ENCODE peak calls at places on chromosomes 4 and X, in six cellular contexts. A is stomach, N is tibial nerve, O is transverse colon, Z is suprapubic skin, D is SK-N-SH. F is an unnamed sample.

GRCh38 chr4:112664611-112665010 is 27.7 kb downstream of the LARP7 start:
- DNase-seq in A (no peak), Z (no peak), N (no peak), O (no peak), D (no peak), F (no peak)

GRCh38 chr4:24885342-24885741 is 27.5 kb downstream of the CCDC149 start:
- DNase-seq in D (no peak), N (no peak), A (no peak), O (no peak), Z (no peak), F (no peak)

GRCh38 chr4:136864580-136865185 is 667.6 kb downstream of the PCDH18 start:
- DNase-seq in Z (no peak), A (no peak), N (peak; percentile 78), O (peak; percentile 8), D (peak; percentile 36), F (peak; percentile 24)

GRCh38 chr4:1090036-1090435 is 23.3 kb downstream of the RNF212 start:
- DNase-seq in N (no peak), A (no peak), D (no peak), Z (peak; percentile 66), O (no peak), F (no peak)

GRCh38 chr4:76430519-76431388 is 4.3 kb upstream of the SHROOM3 start:
- DNase-seq in A (no peak), O (no peak), Z (no peak), D (peak; percentile 67), N (peak; percentile 33), F (no peak)

GRCh38 chr4:105620640-105621323 is 68.4 kb downstream of the ARHGEF38 start:
- DNase-seq in Z (no peak), D (no peak), N (no peak), O (no peak), A (no peak), F (no peak)

GRCh38 chr4:57148177-57148576 is 38.0 kb upstream of the IGFBP7 start:
- DNase-seq in N (no peak), A (no peak), D (no peak), O (no peak), Z (no peak), F (no peak)

GRCh38 chr4:174999407-174999806 is 81.2 kb downstream of the ADAM29 start:
- DNase-seq in N (no peak), Z (no peak), O (no peak), D (no peak), A (no peak), F (no peak)

GRCh38 chrX:48021026-48021900 is 14.5 kb downstream of the SPACA5 start:
- DNase-seq in N (peak; percentile 71), D (peak; percentile 86), O (peak; percentile 81), Z (no peak), A (peak; percentile 70), F (peak; percentile 62)

GRCh38 chrX:143298663-143299241 is 218.5 kb downstream of the SPANXN3 start:
- DNase-seq in D (no peak), N (no peak), A (no peak), Z (no peak), O (no peak), F (no peak)

GRCh38 chr4:10115657-10116624 is 658 bp downstream of the WDR1 start:
- DNase-seq in N (no peak), O (peak; percentile 87), Z (no peak), D (peak; percentile 74), A (peak; percentile 75), F (peak; percentile 23)

GRCh38 chrX:87518504-87518903 is 902 bp downstream of the KLHL4 start:
- DNase-seq in A (no peak), O (no peak), Z (no peak), N (no peak), D (no peak), F (no peak)

GRCh38 chr4:36006226-36006625 is 238.1 kb downstream of the ARAP2 start:
- DNase-seq in N (no peak), O (no peak), Z (no peak), D (no peak), A (no peak), F (no peak)

GRCh38 chrX:113133316-113133715 is 292.7 kb upstream of the AMOT start:
- DNase-seq in N (no peak), D (no peak), O (no peak), Z (no peak), A (no peak), F (no peak)

GRCh38 chrX:41333994-41334865 is at the start of gene DDX3X:
- DNase-seq in N (peak; percentile 73), Z (peak; percentile 87), O (peak; percentile 93), A (peak; percentile 92), D (peak; percentile 94), F (peak; percentile 44)

GRCh38 chrX:101507986-101508385 is 22.7 kb downstream of the ARMCX4 start:
- DNase-seq in O (no peak), Z (no peak), A (no peak), N (no peak), D (no peak), F (no peak)

GRCh38 chr4:152323221-152323620 is 212.7 kb downstream of the FBXW7 start:
- DNase-seq in A (no peak), N (no peak), Z (no peak), D (no peak), O (no peak), F (no peak)

GRCh38 chr4:152327606-152328453 is 208.1 kb downstream of the FBXW7 start:
- DNase-seq in D (no peak), O (no peak), A (no peak), Z (no peak), N (no peak), F (no peak)

GRCh38 chr4:152325831-152326230 is 210.1 kb downstream of the FBXW7 start:
- DNase-seq in D (no peak), A (no peak), Z (no peak), O (no peak), N (no peak), F (no peak)

GRCh38 chr4:152328595-152328994 is 207.3 kb downstream of the FBXW7 start:
- DNase-seq in N (no peak), A (no peak), O (no peak), D (no peak), Z (no peak), F (no peak)
- TF ChIP-seq EP300 in N (no peak), A (no peak), O (no peak), D (no peak), Z (no peak), F (no peak)

GRCh38 chr4:48623182-48623780 is 133.2 kb downstream of the ZAR1 start:
- DNase-seq in O (no peak), A (no peak), Z (no peak), N (no peak), D (no peak), F (no peak)
- TF ChIP-seq EP300 in O (no peak), A (no peak), Z (no peak), N (no peak), D (no peak), F (no peak)

GRCh38 chr4:141810038-141810701 is 173.8 kb downstream of the IL15 start:
- DNase-seq in N (no peak), O (no peak), Z (no peak), D (no peak), A (no peak), F (no peak)
- TF ChIP-seq EP300 in N (no peak), O (no peak), Z (no peak), D (no peak), A (no peak), F (no peak)

DNA sequence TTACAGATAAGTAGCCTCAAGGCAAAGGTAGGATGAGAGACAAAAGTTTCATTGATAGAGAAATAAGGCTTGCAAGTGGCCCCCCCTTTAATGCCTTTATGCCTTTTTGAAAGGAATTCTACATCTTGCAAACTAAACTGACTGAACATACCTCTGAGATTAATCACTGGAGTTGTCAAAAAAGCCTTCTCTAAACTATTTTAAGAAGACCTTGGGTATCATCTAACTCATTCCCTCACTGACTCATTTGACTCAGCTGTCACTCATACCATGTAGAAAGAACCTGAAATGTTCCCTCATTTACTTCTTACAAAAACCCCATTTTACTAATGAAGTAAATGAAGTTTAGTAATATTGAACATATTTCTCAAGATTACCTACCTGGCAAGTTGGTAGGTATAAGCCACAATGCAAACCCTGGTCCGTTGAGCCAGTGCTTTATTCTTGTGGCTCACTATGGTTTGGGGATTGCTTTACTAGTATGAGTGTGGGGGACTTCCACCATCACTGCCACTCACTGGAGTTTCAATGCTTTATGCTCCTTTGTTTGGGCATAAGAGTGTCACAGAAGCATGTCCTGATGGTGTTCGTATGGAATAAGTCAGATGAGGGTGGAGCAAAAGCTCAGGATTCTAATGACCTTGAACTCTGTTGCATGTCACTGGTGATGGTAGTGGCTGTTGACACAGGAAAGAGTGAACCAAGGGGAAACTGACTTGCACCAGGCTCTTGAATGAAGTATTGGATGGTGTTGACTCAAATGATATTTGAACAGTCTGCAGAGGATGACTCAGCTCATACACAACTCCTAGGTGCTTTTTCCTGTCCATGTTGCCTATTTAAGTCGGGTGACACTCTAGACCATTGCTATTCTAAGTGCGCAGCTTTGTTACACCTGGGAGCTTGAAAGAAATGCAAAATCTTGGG is 305.5 kb upstream of the EMCN start:
- DNase-seq in O (no peak), Z (no peak), A (no peak), D (no peak), N (no peak), F (peak; percentile 68)
- TF ChIP-seq EP300 in O (no peak), Z (no peak), A (no peak), D (peak; percentile 42), N (no peak), F (no peak)

DNA sequence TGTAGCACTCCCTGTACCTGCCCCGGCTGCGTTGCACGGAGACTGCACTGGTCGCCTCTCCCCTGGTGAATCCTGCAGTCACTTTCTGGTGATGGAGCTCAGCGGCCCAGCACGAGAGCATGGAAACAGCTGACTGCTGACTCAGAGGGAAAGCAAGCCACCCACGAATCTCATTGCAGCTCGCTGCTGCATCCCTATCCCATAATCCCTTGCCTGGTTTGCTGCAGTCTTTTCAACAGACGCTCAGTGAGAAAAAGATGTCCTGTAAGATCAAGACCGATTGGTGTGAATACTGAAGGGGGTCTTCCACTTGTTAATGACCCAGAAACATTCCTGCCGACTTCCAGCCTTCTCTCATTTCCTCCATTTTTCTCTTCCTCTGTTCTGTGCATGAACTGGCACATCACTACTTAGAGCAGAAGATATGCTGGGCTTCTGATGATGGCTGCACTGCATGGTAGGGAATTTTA is 52.9 kb downstream of the TRIM2 start:
- DNase-seq in N (no peak), D (peak; percentile 70), A (no peak), O (no peak), Z (no peak), F (no peak)
- TF ChIP-seq EP300 in N (no peak), D (no peak), A (no peak), O (no peak), Z (no peak), F (no peak)

GRCh38 chr4:87506974-87507701 is 22.0 kb downstream of the SPARCL1 start:
- DNase-seq in D (no peak), N (no peak), A (no peak), Z (no peak), O (no peak), F (no peak)
- TF ChIP-seq EP300 in D (no peak), N (no peak), A (no peak), Z (peak; percentile 39), O (no peak), F (no peak)

DNA sequence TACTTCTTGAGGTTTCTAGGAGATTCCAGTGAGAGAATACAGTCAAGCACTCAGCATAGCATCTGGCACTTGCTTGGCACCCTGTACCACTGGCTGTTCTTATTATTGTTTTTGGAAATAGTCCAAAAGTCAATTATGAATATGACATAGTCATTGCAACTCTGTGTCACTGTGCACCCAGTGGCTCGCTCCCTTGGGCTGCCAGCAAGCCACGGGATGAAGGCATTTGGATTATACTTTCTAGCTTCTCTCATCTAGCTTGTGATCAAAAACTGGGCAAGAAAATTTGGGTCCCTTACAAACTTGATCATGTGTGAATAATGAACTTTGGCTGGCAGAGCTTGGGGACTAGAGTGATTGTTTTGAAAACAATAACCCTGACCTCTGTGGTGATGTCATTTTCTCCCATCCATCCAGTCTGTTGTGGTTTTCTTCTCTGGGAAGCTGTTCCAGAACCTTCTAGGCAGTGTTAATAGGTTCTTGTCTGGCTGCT is 32.8 kb upstream of the LIMCH1 start:
- DNase-seq in N (no peak), Z (no peak), D (peak; percentile 67), A (no peak), O (no peak), F (no peak)
- TF ChIP-seq EP300 in N (no peak), Z (no peak), D (no peak), A (no peak), O (no peak), F (no peak)